ENCODE peak calls at places on chromosomes 2 and 18, in eight cellular contexts. E is HCT116, I is thyroid gland, F is lower leg skin, O is body of pancreas, Z is stomach, X is tibial nerve, P is spleen. B is an unnamed sample.

GRCh38 chr2:134845719-134846118 is 7.3 kb downstream of the ACMSD start:
- DNase-seq in Z (no peak), E (no peak), F (no peak), O (no peak), X (no peak), P (no peak), I (no peak), B (no peak)

GRCh38 chr2:149991576-149991975 is 404.0 kb upstream of the MMADHC start:
- DNase-seq in E (no peak), O (no peak), I (no peak), F (no peak), P (no peak), X (no peak), Z (no peak), B (no peak)

GRCh38 chr2:205657579-205657978 is 24.7 kb upstream of the NRP2 start:
- DNase-seq in F (no peak), O (peak), Z (no peak), X (no peak), P (no peak), I (no peak), E (no peak), B (no peak)

GRCh38 chr2:27147935-27148334 is 869 bp upstream of the TCF23 start:
- DNase-seq in I (no peak), O (no peak), E (no peak), Z (no peak), X (no peak), P (peak), F (no peak), B (no peak)

GRCh38 chr2:215907147-215907546 is 106.2 kb downstream of the MREG start:
- DNase-seq in O (no peak), X (no peak), F (no peak), E (no peak), I (no peak), P (no peak), Z (no peak), B (no peak)

GRCh38 chr2:27803046-27803445 is 31.5 kb downstream of the MRPL33 start:
- DNase-seq in X (no peak), E (no peak), Z (no peak), F (no peak), O (no peak), P (no peak), I (no peak), B (no peak)

GRCh38 chr18:61606068-61606660 is 272.9 kb downstream of the CDH20 start:
- DNase-seq in Z (no peak), O (peak), I (peak), E (no peak), P (no peak), X (peak), F (peak), B (no peak)

GRCh38 chr2:153299809-153300208 is 178.8 kb downstream of the RPRM start:
- DNase-seq in X (no peak), Z (no peak), F (no peak), I (no peak), O (no peak), E (no peak), P (no peak), B (no peak)

GRCh38 chr2:64751286-64752260 is 97.9 kb upstream of the SERTAD2 start:
- DNase-seq in P (peak), E (peak), F (peak), Z (peak), X (peak), I (peak), O (peak), B (no peak)

GRCh38 chr18:69102959-69103358 is 297.7 kb upstream of the DOK6 start:
- DNase-seq in Z (no peak), E (peak), P (no peak), F (no peak), O (no peak), I (no peak), X (no peak), B (no peak)

GRCh38 chr18:62957885-62958472 is 242.6 kb downstream of the PHLPP1 start:
- DNase-seq in F (no peak), P (no peak), E (peak), I (peak), O (peak), X (peak), Z (peak), B (no peak)

GRCh38 chr2:118013221-118013723 is 598 bp downstream of the CCDC93 start:
- DNase-seq in O (peak), X (no peak), I (peak), E (no peak), P (peak), Z (peak), F (peak), B (no peak)

DNA sequence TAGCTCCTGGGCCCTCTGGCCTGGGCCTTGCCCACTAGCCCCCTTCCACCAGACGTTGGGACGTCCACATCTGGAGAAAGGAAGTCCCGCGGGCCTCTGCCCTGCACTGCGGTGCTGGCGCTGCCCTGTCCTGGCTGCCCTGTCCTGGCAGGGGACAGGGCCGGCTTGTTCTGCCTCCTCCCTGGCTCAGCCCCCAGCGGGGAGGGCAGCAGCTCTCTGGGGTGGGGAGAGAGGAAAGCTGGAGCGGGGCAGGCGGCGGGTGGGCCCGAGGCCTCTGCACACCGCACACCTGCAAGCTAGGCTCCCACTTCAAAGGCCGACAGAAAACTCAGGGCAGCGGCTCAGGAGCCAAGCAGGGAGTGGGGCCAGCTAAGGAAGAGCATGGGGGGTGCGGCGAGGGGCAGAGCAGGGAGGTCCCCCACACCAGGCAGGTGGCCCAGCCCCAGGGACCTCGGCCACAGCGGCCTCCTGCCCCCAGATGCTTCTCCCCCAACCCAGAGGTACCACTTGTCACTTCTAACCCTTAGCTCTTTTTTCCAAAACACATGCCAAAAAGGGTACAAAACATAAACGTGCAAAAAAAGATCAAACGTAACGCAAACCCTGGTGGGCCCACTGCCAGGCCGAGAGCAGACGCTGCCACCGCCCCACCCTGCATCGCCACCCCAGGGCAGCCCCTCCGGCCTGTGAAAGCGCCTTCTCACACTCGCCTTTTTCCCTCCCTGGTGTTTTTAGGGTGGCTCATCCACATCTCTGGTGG is 13.5 kb downstream of the SNED1 start:
- DNase-seq in X (peak), O (no peak), E (no peak), Z (peak), I (no peak), P (peak), F (peak), B (no peak)
- TF ChIP-seq POLR2A in X (no peak), O (no peak), E (no peak), Z (no peak), I (no peak), P (no peak), F (no peak), B (no peak)

DNA sequence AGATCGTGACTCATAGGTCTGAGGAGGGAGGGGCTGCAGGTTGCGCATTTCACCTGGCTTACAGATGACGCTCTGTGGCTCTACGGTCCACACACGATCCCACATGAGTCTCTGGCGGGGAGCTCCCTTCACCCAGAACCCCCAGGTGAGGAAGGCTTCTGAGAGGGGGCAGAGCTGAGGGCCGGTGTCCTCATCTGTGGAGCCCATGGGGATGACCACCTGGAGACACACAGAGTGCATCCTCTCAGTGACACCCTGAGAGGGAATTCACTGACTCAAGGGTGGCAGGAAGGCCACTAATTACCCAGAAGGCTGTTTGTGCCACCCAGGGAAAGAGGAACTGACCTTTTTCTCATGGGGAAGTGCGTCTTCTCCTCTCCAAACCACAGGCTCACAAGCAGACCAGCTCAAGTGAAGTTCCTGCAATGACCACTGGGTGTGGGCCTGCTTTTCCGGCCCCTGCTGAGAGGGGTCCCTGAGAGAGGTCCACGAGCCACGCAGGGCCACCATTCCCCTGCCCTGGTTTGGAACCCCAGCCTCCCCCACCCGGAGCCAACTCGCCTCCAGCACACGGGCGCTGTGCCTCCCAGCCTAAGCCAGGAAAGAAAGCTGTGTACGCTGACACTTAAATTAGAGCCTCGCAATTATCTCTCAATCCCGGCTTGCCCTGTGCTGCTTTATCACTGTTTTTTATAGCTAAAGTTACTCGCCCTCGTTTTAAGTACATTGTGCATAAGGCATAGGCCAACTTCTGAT is 114.1 kb downstream of the BCL11A start:
- DNase-seq in O (peak), E (no peak), I (no peak), P (peak), F (no peak), X (peak), Z (peak), B (peak)
- TF ChIP-seq POLR2A in O (no peak), E (no peak), I (no peak), P (no peak), F (no peak), X (no peak), Z (no peak), B (no peak)

DNA sequence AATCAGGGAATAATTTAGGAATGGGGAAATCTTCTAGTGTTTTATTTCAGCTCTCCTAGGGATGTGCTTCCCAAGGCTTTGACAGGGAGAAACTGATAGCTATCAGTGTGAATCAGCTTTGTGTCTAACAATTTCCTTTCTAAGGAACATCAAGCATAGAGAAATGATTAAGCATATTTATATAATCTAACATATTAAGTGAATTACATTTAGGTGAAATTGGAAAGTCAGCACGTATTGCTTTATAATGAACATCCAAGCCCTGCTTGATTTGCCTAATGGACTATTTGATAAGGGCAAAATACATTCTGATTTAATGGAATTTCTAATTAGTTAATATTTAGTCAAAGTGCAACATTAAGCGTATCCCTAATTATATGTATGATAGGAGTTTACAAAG is 19.5 kb upstream of the TSPYL6 start:
- DNase-seq in F (no peak), E (no peak), X (no peak), P (no peak), I (no peak), Z (no peak), O (no peak), B (no peak)
- TF ChIP-seq POLR2A in F (no peak), E (no peak), X (no peak), P (no peak), I (no peak), Z (no peak), O (no peak), B (no peak)

DNA sequence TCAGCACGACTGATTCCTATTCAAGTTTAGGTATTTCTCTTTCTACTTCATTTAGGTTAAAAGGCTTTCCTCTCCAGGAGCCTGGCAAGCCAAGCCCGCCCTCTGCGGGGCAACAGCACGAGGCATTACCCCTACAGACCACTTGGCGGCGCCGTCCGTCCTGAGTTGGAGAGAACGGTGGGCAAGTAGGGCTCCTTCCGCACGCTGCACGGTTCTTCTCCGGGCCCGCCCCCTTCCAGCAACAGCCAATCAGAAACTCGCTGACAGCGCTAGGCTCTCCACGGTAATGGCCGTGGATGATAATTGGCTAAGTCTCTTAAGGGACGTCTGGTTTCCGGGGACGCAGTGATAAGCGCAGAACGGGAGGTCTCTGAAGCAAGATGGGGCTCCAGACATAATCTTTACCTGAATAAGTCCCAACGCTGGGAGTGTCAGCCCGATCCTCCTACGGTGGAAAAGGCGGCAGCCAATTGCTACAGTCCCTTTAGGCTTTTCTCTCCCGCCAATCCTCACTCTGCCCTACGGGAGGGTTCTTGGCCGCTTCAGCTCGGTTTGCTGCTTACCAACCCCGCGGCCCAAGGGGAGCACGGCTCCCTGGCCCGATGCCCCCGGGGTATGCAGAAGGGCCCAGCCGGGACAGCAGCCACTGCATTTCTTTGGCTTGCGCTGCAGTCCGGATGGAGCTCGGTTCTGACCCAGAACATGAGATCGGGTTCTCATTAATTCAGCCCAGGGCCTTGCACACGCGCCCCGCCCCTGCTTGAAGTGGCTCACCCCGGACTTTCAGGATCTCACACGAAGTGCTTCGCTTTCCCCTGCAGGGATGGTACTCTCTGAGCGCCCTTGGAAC is 206.9 kb upstream of the PKDCC start:
- DNase-seq in I (peak), X (peak), E (peak), P (peak), Z (peak), O (peak), F (peak), B (peak)
- TF ChIP-seq POLR2A in I (no peak), X (peak), E (peak), P (peak), Z (no peak), O (peak), F (no peak), B (no peak)

GRCh38 chr2:85423525-85423924 is 5.0 kb downstream of the SH2D6 start:
- DNase-seq in P (no peak), X (no peak), I (no peak), E (no peak), Z (no peak), F (no peak), O (no peak), B (no peak)

GRCh38 chr2:85418132-85419008 is at the start of gene SH2D6:
- DNase-seq in I (peak), E (peak), X (peak), O (peak), F (peak), P (peak), Z (peak), B (peak)

GRCh38 chr2:85419009-85419711 is 646 bp downstream of the SH2D6 start:
- DNase-seq in I (peak), X (no peak), E (no peak), P (no peak), Z (no peak), O (no peak), F (no peak), B (no peak)

GRCh38 chr2:85421706-85422457 is 3.4 kb downstream of the SH2D6 start:
- DNase-seq in E (no peak), Z (peak), I (peak), O (peak), X (no peak), P (no peak), F (no peak), B (no peak)

DNA sequence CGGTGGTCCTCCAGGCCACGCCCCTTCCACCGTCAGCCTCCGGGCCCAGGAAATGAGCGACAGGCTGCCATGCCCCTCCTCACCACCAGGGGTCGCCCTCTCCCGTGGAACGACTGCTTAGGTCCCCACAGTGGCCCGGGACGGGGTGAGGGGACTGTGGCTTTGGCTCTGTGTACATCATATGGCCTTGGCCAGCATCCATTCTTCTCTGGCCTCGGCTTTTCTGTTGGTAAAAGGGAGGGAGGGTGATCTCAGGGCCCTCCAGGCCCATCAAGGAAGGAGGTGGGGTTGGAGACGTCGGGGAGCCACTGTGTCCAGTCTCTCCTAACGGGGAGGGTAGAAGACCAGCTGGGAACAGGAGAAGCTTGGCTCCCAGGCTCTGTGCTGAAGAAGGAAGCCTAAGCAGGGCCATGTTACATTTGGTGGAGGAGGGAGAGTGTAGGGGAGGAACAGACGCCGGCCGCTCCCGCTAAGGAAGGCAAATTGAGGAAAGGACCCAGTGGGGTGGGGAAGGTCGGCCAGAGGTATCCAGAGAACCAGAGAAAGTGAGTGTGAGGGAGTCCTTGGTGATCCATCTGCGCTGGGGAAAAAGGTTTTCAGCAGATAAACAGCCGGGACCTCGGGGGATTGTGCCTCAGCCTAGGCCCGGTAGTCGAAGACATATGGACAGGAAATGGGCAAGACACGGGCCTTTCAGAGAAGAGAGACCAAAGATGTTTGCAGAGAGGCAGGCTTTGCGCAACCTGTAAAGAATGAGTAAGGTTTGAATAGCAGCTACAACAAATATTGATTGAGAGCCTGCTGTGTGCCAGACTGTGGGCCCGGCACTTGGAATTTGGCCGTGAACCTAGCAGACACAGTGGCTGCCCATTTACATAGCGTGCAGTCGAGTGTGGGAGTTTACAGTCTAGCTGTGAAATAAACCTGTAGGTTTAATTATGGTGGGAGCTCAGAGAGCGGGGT is 2.5 kb downstream of the SH2D6 start:
- DNase-seq in P (peak), Z (peak), X (peak), F (peak), I (peak), O (peak), E (no peak), B (peak)
- TF ChIP-seq POLR2A in P (no peak), Z (no peak), X (no peak), F (no peak), I (no peak), O (peak), E (no peak), B (no peak)

GRCh38 chr18:76464281-76465259 is 30.5 kb downstream of the ZNF516 start:
- DNase-seq in I (no peak), P (no peak), Z (no peak), O (no peak), X (no peak), F (peak), E (no peak), B (no peak)
- TF ChIP-seq POLR2A in I (no peak), P (no peak), Z (no peak), O (no peak), X (no peak), F (no peak), E (no peak), B (no peak)

GRCh38 chr2:176122633-176123482 is at the start of gene HOXD9:
- DNase-seq in O (no peak), F (peak), Z (no peak), E (no peak), X (peak), P (peak), I (peak), B (no peak)
- TF ChIP-seq POLR2A in O (no peak), F (no peak), Z (no peak), E (no peak), X (no peak), P (peak), I (no peak), B (no peak)

GRCh38 chr2:20539776-20540586 is 93.1 kb downstream of the RHOB start:
- DNase-seq in P (peak), I (no peak), O (no peak), Z (no peak), X (peak), F (peak), E (no peak), B (no peak)
- TF ChIP-seq POLR2A in P (no peak), I (no peak), O (no peak), Z (no peak), X (no peak), F (no peak), E (no peak), B (no peak)